ENCODE peak calls at places on chromosomes 7 and 10, in nine cellular contexts. One of them, this sample, is unnamed.

GRCh38 chr10:58785354-58785753 is 272.7 kb downstream of the BICC1 start:
- DNase-seq in body of pancreas: no peak
- DNase-seq in prostate gland: no peak
- DNase-seq in brain microvascular endothelial cell: no peak
- DNase-seq in tibial nerve: no peak
- DNase-seq in caudate nucleus: no peak
- DNase-seq in Karpas-422: no peak
- DNase-seq in pancreas: no peak
- DNase-seq in H1: no peak
- DNase-seq in this sample: no peak

GRCh38 chr7:100157334-100158228 is 942 bp downstream of the TRAPPC14 start:
- DNase-seq in brain microvascular endothelial cell: no peak
- DNase-seq in body of pancreas: peak
- DNase-seq in tibial nerve: peak
- DNase-seq in Karpas-422: peak
- DNase-seq in prostate gland: no peak
- DNase-seq in H1: no peak
- DNase-seq in pancreas: no peak
- DNase-seq in caudate nucleus: no peak
- DNase-seq in this sample: no peak

GRCh38 chr10:21976739-21977138 is 26.8 kb downstream of the DNAJC1 start:
- DNase-seq in body of pancreas: no peak
- DNase-seq in brain microvascular endothelial cell: peak
- DNase-seq in pancreas: no peak
- DNase-seq in prostate gland: no peak
- DNase-seq in Karpas-422: no peak
- DNase-seq in H1: peak
- DNase-seq in tibial nerve: no peak
- DNase-seq in caudate nucleus: no peak
- DNase-seq in this sample: no peak

GRCh38 chr7:39735903-39736302 is 112.5 kb downstream of the RALA start:
- DNase-seq in pancreas: no peak
- DNase-seq in Karpas-422: no peak
- DNase-seq in brain microvascular endothelial cell: peak
- DNase-seq in tibial nerve: no peak
- DNase-seq in caudate nucleus: no peak
- DNase-seq in body of pancreas: no peak
- DNase-seq in H1: no peak
- DNase-seq in prostate gland: no peak
- DNase-seq in this sample: no peak

GRCh38 chr7:155858521-155859061 is 46.3 kb upstream of the SHH start:
- DNase-seq in tibial nerve: no peak
- DNase-seq in prostate gland: no peak
- DNase-seq in brain microvascular endothelial cell: no peak
- DNase-seq in H1: no peak
- DNase-seq in caudate nucleus: no peak
- DNase-seq in pancreas: no peak
- DNase-seq in Karpas-422: no peak
- DNase-seq in body of pancreas: no peak
- DNase-seq in this sample: no peak

GRCh38 chr10:22022257-22023051 is 18.9 kb upstream of the DNAJC1 start:
- DNase-seq in tibial nerve: peak
- DNase-seq in brain microvascular endothelial cell: no peak
- DNase-seq in body of pancreas: peak
- DNase-seq in H1: no peak
- DNase-seq in pancreas: no peak
- DNase-seq in prostate gland: no peak
- DNase-seq in caudate nucleus: no peak
- DNase-seq in Karpas-422: peak
- DNase-seq in this sample: no peak

GRCh38 chr10:49587981-49588380 is 22.1 kb upstream of the SLC18A3 start:
- DNase-seq in pancreas: no peak
- DNase-seq in H1: no peak
- DNase-seq in brain microvascular endothelial cell: no peak
- DNase-seq in caudate nucleus: no peak
- DNase-seq in body of pancreas: no peak
- DNase-seq in Karpas-422: no peak
- DNase-seq in tibial nerve: no peak
- DNase-seq in prostate gland: no peak
- DNase-seq in this sample: no peak

GRCh38 chr7:27606270-27607209 is 56.1 kb downstream of the HIBADH start:
- DNase-seq in H1: no peak
- DNase-seq in prostate gland: peak
- DNase-seq in Karpas-422: no peak
- DNase-seq in brain microvascular endothelial cell: peak
- DNase-seq in body of pancreas: no peak
- DNase-seq in pancreas: no peak
- DNase-seq in tibial nerve: no peak
- DNase-seq in caudate nucleus: no peak
- DNase-seq in this sample: no peak

GRCh38 chr10:99507265-99507664 is 25.5 kb upstream of the NKX2-3 start:
- DNase-seq in H1: no peak
- DNase-seq in tibial nerve: no peak
- DNase-seq in body of pancreas: no peak
- DNase-seq in pancreas: no peak
- DNase-seq in Karpas-422: no peak
- DNase-seq in caudate nucleus: no peak
- DNase-seq in prostate gland: no peak
- DNase-seq in brain microvascular endothelial cell: no peak
- DNase-seq in this sample: no peak

GRCh38 chr10:95635319-95635733 is 21.2 kb downstream of the ALDH18A1 start:
- DNase-seq in tibial nerve: no peak
- DNase-seq in brain microvascular endothelial cell: no peak
- DNase-seq in pancreas: no peak
- DNase-seq in Karpas-422: no peak
- DNase-seq in body of pancreas: no peak
- DNase-seq in H1: no peak
- DNase-seq in prostate gland: no peak
- DNase-seq in caudate nucleus: no peak
- DNase-seq in this sample: no peak

GRCh38 chr7:157490465-157490912 is 153.7 kb downstream of the DNAJB6 start:
- DNase-seq in brain microvascular endothelial cell: peak
- DNase-seq in Karpas-422: peak
- DNase-seq in prostate gland: no peak
- DNase-seq in pancreas: no peak
- DNase-seq in body of pancreas: peak
- DNase-seq in tibial nerve: no peak
- DNase-seq in caudate nucleus: no peak
- DNase-seq in H1: no peak
- DNase-seq in this sample: no peak

GRCh38 chr7:46864711-46865110 is 717.2 kb downstream of the TNS3 start:
- DNase-seq in prostate gland: no peak
- DNase-seq in tibial nerve: no peak
- DNase-seq in caudate nucleus: no peak
- DNase-seq in H1: no peak
- DNase-seq in body of pancreas: no peak
- DNase-seq in pancreas: no peak
- DNase-seq in Karpas-422: no peak
- DNase-seq in brain microvascular endothelial cell: no peak
- DNase-seq in this sample: no peak

GRCh38 chr7:5420108-5420840 is 3.4 kb downstream of the TNRC18 start:
- DNase-seq in tibial nerve: no peak
- DNase-seq in Karpas-422: no peak
- DNase-seq in caudate nucleus: no peak
- DNase-seq in prostate gland: peak
- DNase-seq in brain microvascular endothelial cell: no peak
- DNase-seq in H1: no peak
- DNase-seq in body of pancreas: peak
- DNase-seq in pancreas: peak
- DNase-seq in this sample: no peak

GRCh38 chr7:40331915-40332314 is 197.1 kb downstream of the SUGCT start:
- DNase-seq in brain microvascular endothelial cell: peak
- DNase-seq in body of pancreas: no peak
- DNase-seq in pancreas: no peak
- DNase-seq in caudate nucleus: no peak
- DNase-seq in H1: no peak
- DNase-seq in tibial nerve: no peak
- DNase-seq in Karpas-422: no peak
- DNase-seq in prostate gland: no peak
- DNase-seq in this sample: no peak

GRCh38 chr7:139602143-139602722 is 78.7 kb downstream of the CLEC2L start:
- DNase-seq in prostate gland: no peak
- DNase-seq in tibial nerve: no peak
- DNase-seq in H1: no peak
- DNase-seq in pancreas: no peak
- DNase-seq in Karpas-422: peak
- DNase-seq in brain microvascular endothelial cell: peak
- DNase-seq in caudate nucleus: no peak
- DNase-seq in body of pancreas: no peak
- DNase-seq in this sample: no peak

GRCh38 chr7:55558962-55559920 is 13.1 kb downstream of the VOPP1 start:
- DNase-seq in body of pancreas: no peak
- DNase-seq in Karpas-422: no peak
- DNase-seq in pancreas: no peak
- DNase-seq in brain microvascular endothelial cell: no peak
- DNase-seq in tibial nerve: no peak
- DNase-seq in prostate gland: no peak
- DNase-seq in H1: no peak
- DNase-seq in caudate nucleus: no peak
- DNase-seq in this sample: no peak

DNA sequence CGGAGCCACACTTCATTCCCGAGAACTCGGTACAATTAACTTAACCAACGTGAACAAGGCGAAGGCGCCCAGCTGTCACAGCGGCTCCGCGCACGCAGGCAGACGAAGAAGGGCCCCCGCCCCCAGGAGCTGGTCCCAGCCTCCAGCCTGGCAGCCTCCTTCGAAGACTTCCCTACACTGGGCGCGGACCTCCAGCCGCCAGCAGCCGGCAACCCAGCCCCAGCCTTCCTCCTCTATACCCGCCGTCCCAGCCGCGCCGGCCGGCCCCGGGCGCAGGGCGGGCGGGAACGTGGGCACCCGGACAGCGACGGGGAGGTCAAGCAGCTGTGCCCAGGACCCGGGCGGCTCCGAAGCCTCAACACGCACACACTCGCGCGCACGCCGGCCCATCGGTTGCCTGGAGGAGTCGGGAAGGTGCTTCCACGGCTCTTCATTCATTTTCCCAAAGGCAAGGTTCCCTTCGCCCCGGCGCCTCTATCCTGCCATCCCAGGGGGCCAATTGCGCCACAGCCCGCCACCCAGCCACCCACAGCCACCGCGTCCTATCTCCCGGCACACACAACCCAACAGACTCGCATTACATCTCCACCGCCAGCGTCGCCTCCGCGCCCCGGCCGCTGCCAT is 1.6 kb downstream of the CHST15 start:
- DNase-seq in prostate gland: no peak
- DNase-seq in brain microvascular endothelial cell: peak
- DNase-seq in H1: peak
- DNase-seq in tibial nerve: no peak
- DNase-seq in body of pancreas: peak
- DNase-seq in pancreas: no peak
- DNase-seq in caudate nucleus: peak
- DNase-seq in Karpas-422: no peak
- DNase-seq in this sample: peak
- H3K27ac ChIP-seq in prostate gland: peak
- H3K27ac ChIP-seq in brain microvascular endothelial cell: peak
- H3K27ac ChIP-seq in H1: no peak
- H3K27ac ChIP-seq in tibial nerve: peak
- H3K27ac ChIP-seq in body of pancreas: no peak
- H3K27ac ChIP-seq in pancreas: peak
- H3K27ac ChIP-seq in caudate nucleus: peak
- H3K27ac ChIP-seq in Karpas-422: no peak
- H3K27ac ChIP-seq in this sample: peak

DNA sequence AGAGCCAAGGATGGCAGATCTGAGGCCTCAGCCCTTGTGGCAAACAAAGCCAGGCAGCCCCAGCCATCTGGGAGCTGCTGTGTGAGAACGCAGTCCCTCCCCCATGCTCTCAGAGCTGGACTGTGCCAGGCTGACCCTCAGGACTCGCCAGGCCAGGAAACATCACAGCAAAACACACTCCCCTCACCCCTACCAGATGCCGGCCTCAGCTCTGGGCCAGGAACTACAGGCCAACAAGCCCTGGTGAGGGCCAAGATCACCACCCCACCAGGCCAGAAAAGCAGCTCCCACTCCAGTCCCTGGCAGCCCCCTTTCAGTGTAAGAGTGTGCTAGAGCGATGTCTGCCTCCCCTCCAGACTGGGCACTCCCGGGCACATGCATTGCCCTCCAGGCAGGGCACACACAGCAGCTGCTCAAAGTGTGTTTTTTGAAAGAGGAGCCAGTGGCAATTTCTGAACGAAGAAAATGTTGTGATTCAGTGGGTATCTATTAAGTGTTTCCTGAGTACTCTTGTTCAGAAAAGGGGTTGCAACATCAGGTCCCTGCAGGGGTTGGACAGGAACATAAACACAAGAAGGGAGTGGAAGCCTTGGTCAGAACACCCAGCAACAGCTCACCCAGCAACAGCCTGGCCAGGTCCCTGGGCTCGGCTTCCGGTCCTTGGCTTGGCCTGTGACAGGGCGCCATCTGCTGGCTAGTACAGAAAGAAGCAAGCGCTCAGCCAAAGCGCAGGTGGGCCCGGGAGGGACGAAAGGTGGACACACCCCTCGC is 18.2 kb downstream of the LRRC20 start:
- DNase-seq in pancreas: peak
- DNase-seq in body of pancreas: peak
- DNase-seq in brain microvascular endothelial cell: peak
- DNase-seq in prostate gland: peak
- DNase-seq in Karpas-422: peak
- DNase-seq in H1: peak
- DNase-seq in caudate nucleus: peak
- DNase-seq in tibial nerve: peak
- DNase-seq in this sample: peak
- H3K27ac ChIP-seq in pancreas: peak
- H3K27ac ChIP-seq in body of pancreas: peak
- H3K27ac ChIP-seq in brain microvascular endothelial cell: peak
- H3K27ac ChIP-seq in prostate gland: peak
- H3K27ac ChIP-seq in Karpas-422: peak
- H3K27ac ChIP-seq in H1: peak
- H3K27ac ChIP-seq in caudate nucleus: peak
- H3K27ac ChIP-seq in tibial nerve: peak
- H3K27ac ChIP-seq in this sample: peak

DNA sequence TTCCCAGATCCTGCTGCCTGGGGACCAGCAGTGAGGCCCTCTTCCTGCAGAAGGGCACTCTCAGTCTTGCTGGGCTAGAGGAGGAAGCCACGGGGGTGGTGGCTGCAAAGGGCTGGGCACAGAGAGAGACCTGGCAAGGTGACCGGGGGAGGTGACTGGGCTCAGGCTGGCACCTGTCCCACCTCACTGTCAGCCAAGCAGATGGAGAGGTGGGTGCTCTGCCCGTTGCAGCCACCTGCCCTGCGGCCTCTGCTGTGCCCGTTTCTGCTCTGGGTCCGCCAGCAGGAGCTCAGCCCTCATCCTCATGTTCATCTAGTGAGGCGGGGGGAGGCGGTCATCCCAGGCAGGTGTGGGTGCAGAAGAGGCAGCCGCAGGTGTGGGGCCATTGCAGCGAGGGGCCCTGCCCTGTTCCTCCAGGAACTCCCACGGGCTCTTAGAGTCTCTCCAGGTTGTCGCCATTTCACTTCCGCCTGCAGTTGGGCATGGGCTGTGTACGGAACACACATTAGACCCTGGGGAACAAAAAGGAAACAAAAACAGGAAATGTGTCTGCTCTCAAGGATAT is 55.5 kb downstream of the TMEM209 start:
- DNase-seq in Karpas-422: no peak
- DNase-seq in caudate nucleus: no peak
- DNase-seq in H1: peak
- DNase-seq in prostate gland: no peak
- DNase-seq in pancreas: peak
- DNase-seq in tibial nerve: no peak
- DNase-seq in body of pancreas: peak
- DNase-seq in brain microvascular endothelial cell: no peak
- DNase-seq in this sample: no peak
- H3K27ac ChIP-seq in Karpas-422: no peak
- H3K27ac ChIP-seq in caudate nucleus: no peak
- H3K27ac ChIP-seq in H1: no peak
- H3K27ac ChIP-seq in prostate gland: no peak
- H3K27ac ChIP-seq in pancreas: peak
- H3K27ac ChIP-seq in tibial nerve: no peak
- H3K27ac ChIP-seq in body of pancreas: no peak
- H3K27ac ChIP-seq in brain microvascular endothelial cell: no peak
- H3K27ac ChIP-seq in this sample: no peak

GRCh38 chr10:110408203-110408871 is 89.4 kb upstream of the DUSP5 start:
- DNase-seq in body of pancreas: no peak
- DNase-seq in tibial nerve: no peak
- DNase-seq in H1: no peak
- DNase-seq in pancreas: no peak
- DNase-seq in caudate nucleus: no peak
- DNase-seq in brain microvascular endothelial cell: no peak
- DNase-seq in prostate gland: no peak
- DNase-seq in Karpas-422: no peak
- DNase-seq in this sample: no peak
- H3K27ac ChIP-seq in body of pancreas: no peak
- H3K27ac ChIP-seq in tibial nerve: no peak
- H3K27ac ChIP-seq in H1: no peak
- H3K27ac ChIP-seq in pancreas: no peak
- H3K27ac ChIP-seq in caudate nucleus: no peak
- H3K27ac ChIP-seq in brain microvascular endothelial cell: no peak
- H3K27ac ChIP-seq in prostate gland: no peak
- H3K27ac ChIP-seq in Karpas-422: no peak
- H3K27ac ChIP-seq in this sample: no peak